ENCODE peak calls at places on chromosomes 1 and 21, in four cellular contexts. One of them, this sample, is unnamed.

GRCh38 chr1:166925791-166926483 is 49.4 kb downstream of the ILDR2 start:
- DNase-seq in NCI-H1694: no peak
- DNase-seq in lung microvascular endothelial cell: peak; percentile 78
- DNase-seq in lower leg skin: no peak
- DNase-seq in this sample: peak; percentile 90

GRCh38 chr21:46191686-46192575 is 7.7 kb upstream of the SPATC1L start:
- DNase-seq in NCI-H1694: no peak
- DNase-seq in lung microvascular endothelial cell: no peak
- DNase-seq in lower leg skin: peak; percentile 78
- DNase-seq in this sample: no peak

GRCh38 chr1:107750364-107750959 is 214.5 kb downstream of the VAV3 start:
- DNase-seq in NCI-H1694: peak; percentile 95
- DNase-seq in lung microvascular endothelial cell: peak; percentile 74
- DNase-seq in lower leg skin: peak; percentile 84
- DNase-seq in this sample: peak; percentile 80

GRCh38 chr1:173152585-173152984 is 54.5 kb downstream of the TNFSF4 start:
- DNase-seq in NCI-H1694: no peak
- DNase-seq in lung microvascular endothelial cell: no peak
- DNase-seq in lower leg skin: no peak
- DNase-seq in this sample: no peak

GRCh38 chr1:33365560-33365997 is 44.7 kb upstream of the A3GALT2 start:
- DNase-seq in NCI-H1694: no peak
- DNase-seq in lung microvascular endothelial cell: no peak
- DNase-seq in lower leg skin: no peak
- DNase-seq in this sample: peak; percentile 87

GRCh38 chr1:29124366-29125236 is 898 bp upstream of the TMEM200B start:
- DNase-seq in NCI-H1694: no peak
- DNase-seq in lung microvascular endothelial cell: peak; percentile 89
- DNase-seq in lower leg skin: peak; percentile 96
- DNase-seq in this sample: peak; percentile 78

GRCh38 chr1:119895102-119895501 is 1.2 kb downstream of the ADAM30 start:
- DNase-seq in NCI-H1694: no peak
- DNase-seq in lung microvascular endothelial cell: no peak
- DNase-seq in lower leg skin: no peak
- DNase-seq in this sample: no peak

GRCh38 chr1:68217060-68217554 is 15.2 kb downstream of the WLS start:
- DNase-seq in NCI-H1694: no peak
- DNase-seq in lung microvascular endothelial cell: no peak
- DNase-seq in lower leg skin: no peak
- DNase-seq in this sample: no peak

GRCh38 chr1:16183157-16183556 is 27.3 kb upstream of the EPHA2 start:
- DNase-seq in NCI-H1694: no peak
- DNase-seq in lung microvascular endothelial cell: peak; percentile 43
- DNase-seq in lower leg skin: no peak
- DNase-seq in this sample: peak; percentile 87

GRCh38 chr21:21612446-21612845 is 614.2 kb downstream of the NCAM2 start:
- DNase-seq in NCI-H1694: no peak
- DNase-seq in lung microvascular endothelial cell: no peak
- DNase-seq in lower leg skin: no peak
- DNase-seq in this sample: peak; percentile 97

GRCh38 chr1:55926906-55927471 is 652.4 kb downstream of the PLPP3 start:
- DNase-seq in NCI-H1694: no peak
- DNase-seq in lung microvascular endothelial cell: no peak
- DNase-seq in lower leg skin: no peak
- DNase-seq in this sample: peak; percentile 33

GRCh38 chr1:202234331-202235002 is 40.9 kb downstream of the LGR6 start:
- DNase-seq in NCI-H1694: no peak
- DNase-seq in lung microvascular endothelial cell: no peak
- DNase-seq in lower leg skin: no peak
- DNase-seq in this sample: no peak

GRCh38 chr1:224730540-224730939 is 114.4 kb downstream of the CNIH3 start:
- DNase-seq in NCI-H1694: no peak
- DNase-seq in lung microvascular endothelial cell: no peak
- DNase-seq in lower leg skin: no peak
- DNase-seq in this sample: peak; percentile 58

GRCh38 chr1:198449727-198450433 is 90.6 kb downstream of the ATP6V1G3 start:
- DNase-seq in NCI-H1694: no peak
- DNase-seq in lung microvascular endothelial cell: peak; percentile 59
- DNase-seq in lower leg skin: no peak
- DNase-seq in this sample: peak; percentile 42

GRCh38 chr1:228100822-228101613 is 2.1 kb downstream of the C1orf35 start:
- DNase-seq in NCI-H1694: no peak
- DNase-seq in lung microvascular endothelial cell: no peak
- DNase-seq in lower leg skin: peak; percentile 83
- DNase-seq in this sample: no peak

GRCh38 chr1:221625026-221625425 is 116.9 kb downstream of the DUSP10 start:
- DNase-seq in NCI-H1694: no peak
- DNase-seq in lung microvascular endothelial cell: no peak
- DNase-seq in lower leg skin: no peak
- DNase-seq in this sample: no peak

GRCh38 chr1:47575855-47576757 is 138.3 kb downstream of the FOXD2 start:
- DNase-seq in NCI-H1694: no peak
- DNase-seq in lung microvascular endothelial cell: no peak
- DNase-seq in lower leg skin: peak; percentile 20
- DNase-seq in this sample: peak; percentile 91

GRCh38 chr1:92446990-92447681 is 39.6 kb downstream of the GFI1 start:
- DNase-seq in NCI-H1694: no peak
- DNase-seq in lung microvascular endothelial cell: no peak
- DNase-seq in lower leg skin: no peak
- DNase-seq in this sample: peak; percentile 58

GRCh38 chr1:69929278-69930057 is 275.9 kb downstream of the LRRC40 start:
- DNase-seq in NCI-H1694: no peak
- DNase-seq in lung microvascular endothelial cell: no peak
- DNase-seq in lower leg skin: no peak
- DNase-seq in this sample: no peak

GRCh38 chr1:164557270-164557669 is 1.7 kb upstream of the PBX1 start:
- DNase-seq in NCI-H1694: no peak
- DNase-seq in lung microvascular endothelial cell: no peak
- DNase-seq in lower leg skin: no peak
- DNase-seq in this sample: no peak

GRCh38 chr1:61397915-61398314 is 315.6 kb downstream of the NFIA start:
- DNase-seq in NCI-H1694: no peak
- DNase-seq in lung microvascular endothelial cell: no peak
- DNase-seq in lower leg skin: no peak
- DNase-seq in this sample: peak; percentile 33

GRCh38 chr1:180117764-180118116 is 36.9 kb upstream of the QSOX1 start:
- DNase-seq in NCI-H1694: no peak
- DNase-seq in lung microvascular endothelial cell: no peak
- DNase-seq in lower leg skin: no peak
- DNase-seq in this sample: peak; percentile 86

GRCh38 chr1:162756523-162756922 is 34.0 kb upstream of the HSD17B7 start:
- DNase-seq in NCI-H1694: no peak
- DNase-seq in lung microvascular endothelial cell: no peak
- DNase-seq in lower leg skin: no peak
- DNase-seq in this sample: peak; percentile 43

GRCh38 chr21:41121785-41122415 is 46.1 kb upstream of the BACE2 start:
- DNase-seq in NCI-H1694: peak; percentile 52
- DNase-seq in lung microvascular endothelial cell: peak; percentile 91
- DNase-seq in lower leg skin: peak; percentile 97
- DNase-seq in this sample: peak; percentile 73

GRCh38 chr1:178609015-178609414 is 96.1 kb downstream of the TEX35 start:
- DNase-seq in NCI-H1694: no peak
- DNase-seq in lung microvascular endothelial cell: no peak
- DNase-seq in lower leg skin: no peak
- DNase-seq in this sample: peak; percentile 79

GRCh38 chr1:209335090-209335692 is 248.3 kb upstream of the CAMK1G start:
- DNase-seq in NCI-H1694: peak; percentile 27
- DNase-seq in lung microvascular endothelial cell: peak; percentile 37
- DNase-seq in lower leg skin: no peak
- DNase-seq in this sample: peak; percentile 12

GRCh38 chr1:196607940-196608339 is 300 bp downstream of the KCNT2 start:
- DNase-seq in NCI-H1694: peak; percentile 40
- DNase-seq in lung microvascular endothelial cell: no peak
- DNase-seq in lower leg skin: no peak
- DNase-seq in this sample: peak; percentile 8

GRCh38 chr1:93025572-93025971 is 53.5 kb upstream of the MTF2 start:
- DNase-seq in NCI-H1694: no peak
- DNase-seq in lung microvascular endothelial cell: no peak
- DNase-seq in lower leg skin: no peak
- DNase-seq in this sample: peak; percentile 41

GRCh38 chr1:91774520-91775203 is 111.3 kb downstream of the TGFBR3 start:
- DNase-seq in NCI-H1694: no peak
- DNase-seq in lung microvascular endothelial cell: no peak
- DNase-seq in lower leg skin: no peak
- DNase-seq in this sample: peak; percentile 75

GRCh38 chr1:915295-916172 is 8.2 kb upstream of the SAMD11 start:
- DNase-seq in NCI-H1694: no peak
- DNase-seq in lung microvascular endothelial cell: no peak
- DNase-seq in lower leg skin: peak; percentile 81
- DNase-seq in this sample: no peak

GRCh38 chr1:10555635-10556429 is 81.1 kb downstream of the PEX14 start:
- DNase-seq in NCI-H1694: no peak
- DNase-seq in lung microvascular endothelial cell: no peak
- DNase-seq in lower leg skin: no peak
- DNase-seq in this sample: no peak

GRCh38 chr1:2098839-2099785 is 48.9 kb downstream of the PRKCZ start:
- DNase-seq in NCI-H1694: no peak
- DNase-seq in lung microvascular endothelial cell: no peak
- DNase-seq in lower leg skin: no peak
- DNase-seq in this sample: no peak

GRCh38 chr1:121558514-121558913 is 373.7 kb downstream of the SRGAP2C start:
- DNase-seq in NCI-H1694: no peak
- DNase-seq in lung microvascular endothelial cell: no peak
- DNase-seq in lower leg skin: no peak
- DNase-seq in this sample: peak; percentile 40

GRCh38 chr1:166693158-166693557 is 146.1 kb upstream of the POGK start:
- DNase-seq in NCI-H1694: no peak
- DNase-seq in lung microvascular endothelial cell: no peak
- DNase-seq in lower leg skin: no peak
- DNase-seq in this sample: no peak

GRCh38 chr1:230167419-230167852 is 100.4 kb downstream of the GALNT2 start:
- DNase-seq in NCI-H1694: peak; percentile 36
- DNase-seq in lung microvascular endothelial cell: peak; percentile 63
- DNase-seq in lower leg skin: peak; percentile 78
- DNase-seq in this sample: peak; percentile 56

GRCh38 chr1:198179556-198179981 is 22.8 kb downstream of the NEK7 start:
- DNase-seq in NCI-H1694: no peak
- DNase-seq in lung microvascular endothelial cell: no peak
- DNase-seq in lower leg skin: no peak
- DNase-seq in this sample: peak; percentile 84

GRCh38 chr1:55282058-55282457 is 66.9 kb upstream of the USP24 start:
- DNase-seq in NCI-H1694: no peak
- DNase-seq in lung microvascular endothelial cell: no peak
- DNase-seq in lower leg skin: no peak
- DNase-seq in this sample: no peak

GRCh38 chr1:204041803-204042505 is 31.0 kb upstream of the SOX13 start:
- DNase-seq in NCI-H1694: no peak
- DNase-seq in lung microvascular endothelial cell: no peak
- DNase-seq in lower leg skin: no peak
- DNase-seq in this sample: peak; percentile 12

This sample was measured in fibroblast of lung.